ENCODE peak calls at places on chromosome 7, in four cellular contexts. One of them, this sample, is unnamed.

GRCh38 chr7:149558149-149558861 is 60.7 kb upstream of the ZNF746 start:
- DNase-seq in left ventricle myocardium inferior: no peak
- DNase-seq in transverse colon: no peak
- DNase-seq in cardiac muscle cell: peak; percentile 44
- DNase-seq in this sample: no peak

GRCh38 chr7:73437699-73438416 is 4.3 kb downstream of the FZD9 start:
- DNase-seq in left ventricle myocardium inferior: no peak
- DNase-seq in transverse colon: no peak
- DNase-seq in cardiac muscle cell: no peak
- DNase-seq in this sample: no peak

GRCh38 chr7:149787428-149788299 is 14.3 kb upstream of the ZNF467 start:
- DNase-seq in left ventricle myocardium inferior: no peak
- DNase-seq in transverse colon: no peak
- DNase-seq in cardiac muscle cell: peak; percentile 17
- DNase-seq in this sample: no peak

GRCh38 chr7:32241636-32242035 is 171.4 kb upstream of the PDE1C start:
- DNase-seq in left ventricle myocardium inferior: no peak
- DNase-seq in transverse colon: no peak
- DNase-seq in cardiac muscle cell: no peak
- DNase-seq in this sample: no peak

GRCh38 chr7:12031638-12032037 is 179.5 kb upstream of the TMEM106B start:
- DNase-seq in left ventricle myocardium inferior: no peak
- DNase-seq in transverse colon: no peak
- DNase-seq in cardiac muscle cell: peak; percentile 57
- DNase-seq in this sample: no peak

GRCh38 chr7:30994206-30995100 is 30.7 kb downstream of the GHRHR start:
- DNase-seq in left ventricle myocardium inferior: no peak
- DNase-seq in transverse colon: no peak
- DNase-seq in cardiac muscle cell: no peak
- DNase-seq in this sample: no peak

GRCh38 chr7:29806131-29806792 is at the start of gene WIPF3:
- DNase-seq in left ventricle myocardium inferior: peak; percentile 43
- DNase-seq in transverse colon: peak; percentile 52
- DNase-seq in cardiac muscle cell: peak; percentile 16
- DNase-seq in this sample: no peak

GRCh38 chr7:139737221-139738100 is 40.3 kb downstream of the HIPK2 start:
- DNase-seq in left ventricle myocardium inferior: no peak
- DNase-seq in transverse colon: peak; percentile 47
- DNase-seq in cardiac muscle cell: no peak
- DNase-seq in this sample: no peak

GRCh38 chr7:32299133-32299702 is 191.0 kb downstream of the LSM5 start:
- DNase-seq in left ventricle myocardium inferior: peak; percentile 81
- DNase-seq in transverse colon: no peak
- DNase-seq in cardiac muscle cell: peak; percentile 11
- DNase-seq in this sample: no peak

GRCh38 chr7:153388611-153389010 is 629.1 kb downstream of the ACTR3B start:
- DNase-seq in left ventricle myocardium inferior: no peak
- DNase-seq in transverse colon: no peak
- DNase-seq in cardiac muscle cell: no peak
- DNase-seq in this sample: no peak

GRCh38 chr7:105621617-105622016 is 40.3 kb upstream of the EFCAB10 start:
- DNase-seq in left ventricle myocardium inferior: peak; percentile 52
- DNase-seq in transverse colon: peak; percentile 33
- DNase-seq in cardiac muscle cell: peak; percentile 73
- DNase-seq in this sample: no peak

GRCh38 chr7:45001138-45001694 is 1.2 kb downstream of the CCM2 start:
- DNase-seq in left ventricle myocardium inferior: no peak
- DNase-seq in transverse colon: peak; percentile 55
- DNase-seq in cardiac muscle cell: no peak
- DNase-seq in this sample: no peak

GRCh38 chr7:1028044-1028770 is 16.1 kb upstream of the GPR146 start:
- DNase-seq in left ventricle myocardium inferior: peak; percentile 92
- DNase-seq in transverse colon: peak; percentile 93
- DNase-seq in cardiac muscle cell: peak; percentile 93
- DNase-seq in this sample: no peak

GRCh38 chr7:114942443-114943175 is 20.7 kb downstream of the MDFIC start:
- DNase-seq in left ventricle myocardium inferior: no peak
- DNase-seq in transverse colon: no peak
- DNase-seq in cardiac muscle cell: no peak
- DNase-seq in this sample: no peak

GRCh38 chr7:151046603-151047573 is 1.4 kb upstream of the ASIC3 start:
- DNase-seq in left ventricle myocardium inferior: no peak
- DNase-seq in transverse colon: no peak
- DNase-seq in cardiac muscle cell: peak; percentile 71
- DNase-seq in this sample: no peak

GRCh38 chr7:45215611-45216062 is 58.0 kb downstream of the RAMP3 start:
- DNase-seq in left ventricle myocardium inferior: no peak
- DNase-seq in transverse colon: no peak
- DNase-seq in cardiac muscle cell: no peak
- DNase-seq in this sample: no peak

GRCh38 chr7:68306692-68307107 is 1291.6 kb upstream of the AUTS2 start:
- DNase-seq in left ventricle myocardium inferior: no peak
- DNase-seq in transverse colon: no peak
- DNase-seq in cardiac muscle cell: no peak
- DNase-seq in this sample: no peak

GRCh38 chr7:133936074-133936473 is 191.1 kb upstream of the LRGUK start:
- DNase-seq in left ventricle myocardium inferior: no peak
- DNase-seq in transverse colon: no peak
- DNase-seq in cardiac muscle cell: peak; percentile 54
- DNase-seq in this sample: no peak

GRCh38 chr7:91379246-91379645 is 115.0 kb downstream of the FZD1 start:
- DNase-seq in left ventricle myocardium inferior: no peak
- DNase-seq in transverse colon: no peak
- DNase-seq in cardiac muscle cell: peak; percentile 3
- DNase-seq in this sample: no peak

GRCh38 chr7:79009647-79010046 is 443.8 kb downstream of the MAGI2 start:
- DNase-seq in left ventricle myocardium inferior: no peak
- DNase-seq in transverse colon: no peak
- DNase-seq in cardiac muscle cell: no peak
- DNase-seq in this sample: no peak

GRCh38 chr7:79781716-79782115 is 328.2 kb upstream of the MAGI2 start:
- DNase-seq in left ventricle myocardium inferior: no peak
- DNase-seq in transverse colon: no peak
- DNase-seq in cardiac muscle cell: peak; percentile 76
- DNase-seq in this sample: no peak

GRCh38 chr7:3238525-3239210 is 62.4 kb upstream of the SDK1 start:
- DNase-seq in left ventricle myocardium inferior: no peak
- DNase-seq in transverse colon: no peak
- DNase-seq in cardiac muscle cell: no peak
- DNase-seq in this sample: peak; percentile 64

GRCh38 chr7:37380831-37381230 is 67.8 kb downstream of the ELMO1 start:
- DNase-seq in left ventricle myocardium inferior: no peak
- DNase-seq in transverse colon: no peak
- DNase-seq in cardiac muscle cell: no peak
- DNase-seq in this sample: no peak

DNA sequence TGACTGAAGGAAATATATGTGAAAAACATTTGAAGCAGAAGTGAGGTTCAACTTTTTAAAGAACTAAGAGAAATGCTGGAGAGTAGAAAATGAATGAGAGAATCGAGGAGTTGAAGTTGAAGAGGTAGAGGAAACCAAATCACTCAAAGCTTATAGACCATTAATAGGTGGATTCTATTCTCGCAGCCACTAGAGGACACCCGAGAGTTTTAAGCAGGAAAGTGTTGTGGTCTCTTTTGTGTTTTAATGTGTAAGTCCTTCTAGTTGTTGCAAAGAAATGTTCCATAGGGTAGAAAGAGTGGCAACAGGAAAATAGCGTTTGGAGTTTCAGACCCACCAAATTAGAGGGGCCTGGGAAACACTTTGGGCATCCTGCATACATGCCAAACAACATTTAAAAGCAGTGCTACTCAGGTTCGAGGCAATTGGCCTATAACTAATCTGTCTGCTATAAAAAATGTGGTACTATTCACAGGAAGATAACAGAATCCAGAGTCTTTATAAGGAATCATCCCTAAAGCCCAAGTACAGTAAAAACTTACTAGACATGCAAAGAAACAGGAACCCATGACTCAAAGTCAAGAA is 75.3 kb upstream of the TAS2R16 start:
- DNase-seq in left ventricle myocardium inferior: no peak
- DNase-seq in transverse colon: no peak
- DNase-seq in cardiac muscle cell: peak; percentile 13
- DNase-seq in this sample: no peak
- TF ChIP-seq CTCF in left ventricle myocardium inferior: peak; percentile 25
- TF ChIP-seq CTCF in transverse colon: peak; percentile 8
- TF ChIP-seq CTCF in cardiac muscle cell: peak; percentile 18
- TF ChIP-seq CTCF in this sample: peak; percentile 52

DNA sequence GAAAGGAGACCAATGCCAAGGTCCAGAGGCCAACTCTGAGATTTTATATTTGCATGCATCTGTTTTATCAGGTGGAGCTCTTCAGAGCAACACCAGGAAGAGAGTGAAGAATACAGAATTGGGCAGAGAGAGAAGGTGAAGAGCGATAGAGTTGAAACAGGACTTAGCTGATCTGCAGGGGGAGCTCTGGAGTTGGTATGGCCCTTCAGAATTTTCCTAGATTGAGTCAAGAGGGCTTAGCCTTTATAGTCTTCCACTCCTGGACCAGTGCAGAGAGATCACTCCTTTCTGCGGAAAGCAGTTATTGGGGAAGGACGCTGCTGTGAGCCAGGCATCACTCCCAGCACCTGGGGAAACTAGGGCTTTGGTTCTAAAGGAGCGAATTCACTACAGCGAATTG is 105.0 kb upstream of the DGKB start:
- DNase-seq in left ventricle myocardium inferior: no peak
- DNase-seq in transverse colon: no peak
- DNase-seq in cardiac muscle cell: peak; percentile 13
- DNase-seq in this sample: peak; percentile 12
- TF ChIP-seq CTCF in left ventricle myocardium inferior: no peak
- TF ChIP-seq CTCF in transverse colon: no peak
- TF ChIP-seq CTCF in cardiac muscle cell: peak; percentile 47
- TF ChIP-seq CTCF in this sample: peak; percentile 77

GRCh38 chr7:142654398-142654797 is 94.9 kb upstream of the PRSS1 start:
- DNase-seq in left ventricle myocardium inferior: no peak
- DNase-seq in transverse colon: no peak
- DNase-seq in cardiac muscle cell: no peak
- DNase-seq in this sample: no peak
- TF ChIP-seq CTCF in left ventricle myocardium inferior: no peak
- TF ChIP-seq CTCF in transverse colon: no peak
- TF ChIP-seq CTCF in cardiac muscle cell: peak; percentile 12
- TF ChIP-seq CTCF in this sample: no peak

DNA sequence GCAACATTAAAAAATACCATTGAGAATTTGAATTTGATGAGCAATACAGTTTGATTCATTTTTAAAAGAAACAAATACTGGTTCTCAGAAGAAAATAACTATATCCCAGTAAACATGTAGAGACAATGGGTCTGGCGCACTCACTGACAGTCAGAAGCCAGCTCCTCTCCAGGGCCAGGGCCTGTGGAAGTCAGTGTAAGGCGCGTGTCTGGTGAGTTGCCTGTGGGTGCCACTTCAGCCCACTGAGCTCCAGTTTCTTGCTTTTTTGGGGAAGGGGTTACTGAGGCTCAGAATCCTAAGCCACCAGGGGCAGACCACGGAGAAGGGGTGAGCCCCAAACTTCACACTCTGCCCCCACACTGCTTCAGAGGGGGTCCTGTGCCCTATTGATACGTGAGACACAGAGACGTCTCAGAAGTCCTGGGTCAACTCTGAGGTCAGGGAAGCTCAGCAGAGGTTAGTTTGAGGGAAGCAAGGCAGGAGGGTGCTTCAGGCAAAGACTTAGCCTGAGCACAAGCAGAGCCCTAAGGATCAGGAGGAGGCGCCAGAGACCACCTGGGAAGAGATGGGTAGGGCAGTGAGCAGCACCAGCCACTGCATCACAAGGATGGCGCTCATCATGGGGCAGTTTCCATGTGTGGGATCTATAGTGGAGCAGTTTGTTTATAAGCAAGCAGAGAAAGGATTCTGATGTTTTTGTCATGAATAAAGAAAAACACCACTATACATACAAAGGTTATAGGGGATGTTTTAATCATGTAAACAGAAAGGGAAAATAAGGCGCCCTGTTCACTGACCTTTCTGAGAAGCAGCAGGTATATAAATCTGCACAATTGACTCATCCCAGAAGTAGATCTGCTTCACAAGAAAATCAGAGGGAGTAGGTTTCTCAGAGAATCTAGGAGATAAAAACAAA is 95.7 kb downstream of the PKD1L1 start:
- DNase-seq in left ventricle myocardium inferior: no peak
- DNase-seq in transverse colon: no peak
- DNase-seq in cardiac muscle cell: no peak
- DNase-seq in this sample: no peak
- TF ChIP-seq CTCF in left ventricle myocardium inferior: peak; percentile 34
- TF ChIP-seq CTCF in transverse colon: no peak
- TF ChIP-seq CTCF in cardiac muscle cell: peak; percentile 28
- TF ChIP-seq CTCF in this sample: peak; percentile 43